ENCODE peak calls at places on chromosomes 12 and 14, in four cellular contexts. K is NCI-H146, M is globus pallidus, J is activated T-cell treated with anti-CD3 and anti-CD28 coated beads for 24 hours. O is an unnamed sample.

GRCh38 chr12:4214912-4215861 is 58.4 kb upstream of the CCND2 start:
- DNase-seq in K (no peak), M (peak; percentile 69), J (no peak), O (no peak)

GRCh38 chr14:74867673-74868072 is 8.3 kb downstream of the PROX2 start:
- DNase-seq in K (no peak), M (peak; percentile 77), J (peak; percentile 28), O (no peak)

GRCh38 chr14:101503431-101504095 is 57.7 kb upstream of the DIO3 start:
- DNase-seq in K (no peak), M (no peak), J (no peak), O (no peak)

GRCh38 chr14:53041067-53041466 is 90.2 kb upstream of the FERMT2 start:
- DNase-seq in K (no peak), M (no peak), J (no peak), O (no peak)

GRCh38 chr12:49893753-49894752 is 9.6 kb downstream of the FAIM2 start:
- DNase-seq in K (no peak), M (no peak), J (no peak), O (peak; percentile 40)

GRCh38 chr14:99316281-99317163 is 44.5 kb upstream of the BCL11B start:
- DNase-seq in K (no peak), M (no peak), J (no peak), O (no peak)

GRCh38 chr12:130557876-130558770 is 158.0 kb downstream of the RIMBP2 start:
- DNase-seq in K (peak; percentile 38), M (no peak), J (no peak), O (no peak)

GRCh38 chr12:81114241-81114640 is 36.4 kb downstream of the ACSS3 start:
- DNase-seq in K (no peak), M (no peak), J (no peak), O (no peak)

GRCh38 chr12:42213023-42213422 is 25.0 kb downstream of the YAF2 start:
- DNase-seq in K (peak; percentile 95), M (no peak), J (no peak), O (peak; percentile 37)

GRCh38 chr14:40123816-40124215 is 691.6 kb upstream of the FBXO33 start:
- DNase-seq in K (no peak), M (no peak), J (no peak), O (no peak)

GRCh38 chr14:48568688-48569087 is 893.3 kb upstream of the MDGA2 start:
- DNase-seq in K (no peak), M (no peak), J (no peak), O (no peak)

GRCh38 chr14:64680675-64681060 is 23.6 kb upstream of the PLEKHG3 start:
- DNase-seq in K (no peak), M (no peak), J (no peak), O (no peak)

GRCh38 chr14:73887116-73887490 is 444 bp downstream of the ZNF410 start:
- DNase-seq in K (peak; percentile 8), M (no peak), J (no peak), O (no peak)

GRCh38 chr14:75476274-75476995 is 45.8 kb upstream of the BATF start:
- DNase-seq in K (peak; percentile 39), M (peak; percentile 44), J (no peak), O (no peak)

GRCh38 chr12:55703976-55704761 is 3.5 kb downstream of the ITGA7 start:
- DNase-seq in K (no peak), M (no peak), J (no peak), O (no peak)